ENCODE peak calls at places on chromosomes 2 and 18, in six cellular contexts. A is SK-N-SH, W is HCT116, Z is HepG2, T is K562, M is H1. Q is an unnamed sample.
A peak's percentile ranks its signal among the peaks of the same experiment; 100 is the strongest.

GRCh38 chr2:219769044-219770030 is 141.9 kb downstream of the SLC4A3 start:
- DNase-seq in A (no peak), W (no peak), Z (no peak), T (no peak), M (no peak), Q (no peak)

GRCh38 chr2:237874585-237875161 is 15.2 kb downstream of the RAMP1 start:
- DNase-seq in A (no peak), W (no peak), Z (no peak), T (no peak), M (no peak), Q (no peak)

GRCh38 chr2:180662555-180662954 is 317.9 kb upstream of the UBE2E3 start:
- DNase-seq in A (no peak), W (no peak), Z (no peak), T (no peak), M (no peak), Q (no peak)

GRCh38 chr18:51461956-51462355 is 264.5 kb upstream of the MEX3C start:
- DNase-seq in A (no peak), W (no peak), Z (no peak), T (no peak), M (no peak), Q (no peak)

GRCh38 chr2:26075173-26075572 is 41.3 kb downstream of the RAB10 start:
- DNase-seq in A (no peak), W (no peak), Z (no peak), T (peak; percentile 54), M (no peak), Q (no peak)

GRCh38 chr2:8558096-8558495 is 123.8 kb upstream of the ID2 start:
- DNase-seq in A (no peak), W (no peak), Z (no peak), T (no peak), M (no peak), Q (no peak)

GRCh38 chr2:233563663-233564430 is 2.7 kb downstream of the USP40 start:
- DNase-seq in A (no peak), W (no peak), Z (no peak), T (no peak), M (no peak), Q (no peak)

GRCh38 chr2:161427413-161428239 is 11.5 kb downstream of the TBR1 start:
- DNase-seq in A (no peak), W (no peak), Z (no peak), T (no peak), M (peak; percentile 75), Q (no peak)

GRCh38 chr2:168852487-168852886 is 37.7 kb downstream of the SPC25 start:
- DNase-seq in A (no peak), W (no peak), Z (no peak), T (no peak), M (no peak), Q (no peak)

GRCh38 chr2:33526132-33526531 is 49.7 kb downstream of the RASGRP3 start:
- DNase-seq in A (no peak), W (no peak), Z (no peak), T (no peak), M (no peak), Q (no peak)

GRCh38 chr18:63881851-63882250 is 5.7 kb upstream of the SERPINB2 start:
- DNase-seq in A (no peak), W (no peak), Z (no peak), T (no peak), M (no peak), Q (no peak)

GRCh38 chr2:17380003-17380402 is 138.2 kb downstream of the RAD51AP2 start:
- DNase-seq in A (no peak), W (no peak), Z (no peak), T (no peak), M (no peak), Q (no peak)

GRCh38 chr2:109613922-109614714 is at the start of the genes SEPTIN10 and SOWAHC:
- DNase-seq in A (peak; percentile 98), W (peak; percentile 97), Z (peak; percentile 98), T (peak; percentile 23), M (peak; percentile 96), Q (peak; percentile 98)

GRCh38 chr2:239035361-239035814 is 187.5 kb downstream of the TWIST2 start:
- DNase-seq in A (peak; percentile 98), W (peak; percentile 4), Z (no peak), T (peak; percentile 91), M (peak; percentile 96), Q (no peak)

GRCh38 chr18:4017479-4017878 is 437.6 kb downstream of the DLGAP1 start:
- DNase-seq in A (no peak), W (peak; percentile 38), Z (no peak), T (peak; percentile 13), M (no peak), Q (no peak)

DNA sequence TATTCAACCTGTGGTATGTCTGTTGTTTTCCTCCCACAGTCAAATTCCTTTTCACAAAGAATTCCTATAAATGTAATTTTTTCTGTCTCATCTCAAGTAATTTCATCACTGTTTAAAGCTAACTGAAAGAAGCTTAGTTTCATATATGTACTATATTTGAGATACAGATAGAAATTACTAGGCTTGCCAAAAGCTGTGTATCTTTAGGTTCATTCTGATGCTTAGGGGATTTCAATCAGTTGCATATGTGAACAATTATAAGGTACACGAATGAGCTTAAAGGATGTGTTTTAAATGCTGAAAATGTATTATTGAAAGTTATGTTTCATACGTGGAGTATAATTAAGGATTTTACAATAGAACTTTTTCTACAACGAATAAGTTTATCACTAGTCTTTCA is 59.2 kb upstream of the DSG1 start:
- DNase-seq in A (no peak), W (no peak), Z (no peak), T (no peak), M (no peak), Q (no peak)
- H3K4me1 ChIP-seq in A (no peaks in the 10 kb centered on the region), W (no peaks in the 10 kb centered on the region), Z (peaks cover 23% of the 10 kb centered on the region), T (no peaks in the 10 kb centered on the region), M (no peaks in the 10 kb centered on the region), Q (no peaks in the 10 kb centered on the region)

GRCh38 chr2:150528861-150529801 is 41.7 kb upstream of the RND3 start:
- DNase-seq in A (no peak), W (no peak), Z (no peak), T (no peak), M (no peak), Q (peak; percentile 11)
- H3K4me3 ChIP-seq in A (no peak overlapping the region), W (no peak overlapping the region), Z (no peak overlapping the region), T (no peak overlapping the region), M (no peak overlapping the region), Q (no peak overlapping the region)

GRCh38 chr18:79405781-79406575 is 10.2 kb downstream of the NFATC1 start:
- DNase-seq in A (no peak), W (no peak), Z (no peak), T (no peak), M (no peak), Q (no peak)
- TF ChIP-seq YY1 in A (no peak), W (no peak), Z (no peak), T (no peak), M (no peak), Q (no peak)

GRCh38 chr2:128303911-128304310 is 14.8 kb downstream of the HS6ST1 start:
- DNase-seq in A (no peak), W (no peak), Z (no peak), T (no peak), M (no peak), Q (no peak)

GRCh38 chr2:128303095-128303791 is 15.4 kb downstream of the HS6ST1 start:
- DNase-seq in A (no peak), W (no peak), Z (no peak), T (no peak), M (no peak), Q (no peak)

GRCh38 chr2:128305555-128306080 is 13.1 kb downstream of the HS6ST1 start:
- DNase-seq in A (no peak), W (no peak), Z (no peak), T (no peak), M (no peak), Q (no peak)

GRCh38 chr2:128304715-128305554 is 13.7 kb downstream of the HS6ST1 start:
- DNase-seq in A (no peak), W (peak; percentile 72), Z (peak; percentile 76), T (no peak), M (no peak), Q (no peak)

GRCh38 chr2:128304330-128304714 is 14.3 kb downstream of the HS6ST1 start:
- DNase-seq in A (no peak), W (no peak), Z (no peak), T (no peak), M (no peak), Q (no peak)
- H3K4me1 ChIP-seq in A (peaks cover 100% of the 10 kb centered on the region), W (peaks cover 33% of the 10 kb centered on the region), Z (peaks cover 64% of the 10 kb centered on the region), T (peaks cover 66% of the 10 kb centered on the region), M (peaks cover 29% of the 10 kb centered on the region), Q (peaks cover 55% of the 10 kb centered on the region)

GRCh38 chr2:174846941-174847938 is 83.0 kb upstream of the CHRNA1 start:
- DNase-seq in A (peak; percentile 41), W (no peak), Z (no peak), T (no peak), M (no peak), Q (peak; percentile 15)
- H3K4me3 ChIP-seq in A (peak overlapping the region; percentile 67), W (no peak overlapping the region), Z (no peak overlapping the region), T (no peak overlapping the region), M (peak overlapping the region; percentile 41), Q (no peak overlapping the region)

DNA sequence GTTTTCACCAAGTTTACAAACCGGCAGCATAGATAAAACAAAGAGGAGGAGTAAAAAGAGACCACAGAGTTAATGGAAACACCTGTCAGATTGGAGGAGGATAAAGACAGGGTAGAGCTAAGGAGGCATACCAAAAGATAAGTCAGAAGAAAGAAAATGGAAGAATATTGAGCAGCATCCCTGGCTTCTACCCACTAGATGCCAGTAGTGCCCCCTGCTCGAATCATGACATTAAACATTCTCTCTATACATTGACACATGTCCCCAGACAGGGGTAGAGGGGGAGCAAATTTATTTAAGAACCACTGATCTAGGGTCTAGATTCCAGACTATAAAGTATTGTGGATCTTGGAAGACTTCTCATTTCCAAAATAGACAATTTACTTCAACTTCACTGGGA is 159.8 kb upstream of the ETAA1 start:
- DNase-seq in A (no peak), W (no peak), Z (no peak), T (no peak), M (no peak), Q (no peak)
- TF ChIP-seq YY1 in A (no peak), W (no peak), Z (no peak), T (no peak), M (no peak), Q (no peak)

GRCh38 chr2:144522741-144523605 is 3.1 kb upstream of the ZEB2 start:
- DNase-seq in A (peak; percentile 63), W (no peak), Z (no peak), T (no peak), M (peak; percentile 61), Q (no peak)
- H3K4me1 ChIP-seq in A (peaks cover 20% of the 10 kb centered on the region), W (no peaks in the 10 kb centered on the region), Z (no peaks in the 10 kb centered on the region), T (peaks cover 9% of the 10 kb centered on the region), M (peaks cover 17% of the 10 kb centered on the region), Q (peaks cover 3% of the 10 kb centered on the region)

GRCh38 chr18:73662440-73662839 is 485.2 kb downstream of the FBXO15 start:
- DNase-seq in A (no peak), W (no peak), Z (no peak), T (no peak), M (no peak), Q (no peak)
- H3K4me3 ChIP-seq in A (no peak overlapping the region), W (no peak overlapping the region), Z (no peak overlapping the region), T (no peak overlapping the region), M (no peak overlapping the region), Q (no peak overlapping the region)